ENCODE peak calls at places on chromosome 4, in ten cellular contexts. One of them, this sample, is unnamed.

GRCh38 chr4:37320518-37321235 is 76.1 kb downstream of the NWD2 start:
- DNase-seq in stomach: no peak
- DNase-seq in vagina: no peak
- DNase-seq in transverse colon: no peak
- DNase-seq in heart left ventricle: no peak
- DNase-seq in ovary: no peak
- DNase-seq in uterus: no peak
- DNase-seq in esophagus squamous epithelium: no peak
- DNase-seq in NB4: no peak
- DNase-seq in GM12891: no peak
- DNase-seq in this sample: no peak

GRCh38 chr4:82710202-82710929 is 88.2 kb downstream of the SCD5 start:
- DNase-seq in uterus: no peak
- DNase-seq in heart left ventricle: no peak
- DNase-seq in transverse colon: no peak
- DNase-seq in GM12891: no peak
- DNase-seq in esophagus squamous epithelium: no peak
- DNase-seq in vagina: no peak
- DNase-seq in ovary: no peak
- DNase-seq in NB4: no peak
- DNase-seq in stomach: no peak
- DNase-seq in this sample: no peak

GRCh38 chr4:144666539-144667175 is 20.7 kb downstream of the HHIP start:
- DNase-seq in vagina: no peak
- DNase-seq in NB4: no peak
- DNase-seq in transverse colon: no peak
- DNase-seq in esophagus squamous epithelium: no peak
- DNase-seq in uterus: no peak
- DNase-seq in heart left ventricle: no peak
- DNase-seq in stomach: no peak
- DNase-seq in GM12891: no peak
- DNase-seq in ovary: no peak
- DNase-seq in this sample: no peak

GRCh38 chr4:4411906-4412305 is 25.0 kb downstream of the NSG1 start:
- DNase-seq in heart left ventricle: no peak
- DNase-seq in vagina: no peak
- DNase-seq in GM12891: no peak
- DNase-seq in NB4: no peak
- DNase-seq in uterus: no peak
- DNase-seq in ovary: no peak
- DNase-seq in esophagus squamous epithelium: no peak
- DNase-seq in transverse colon: no peak
- DNase-seq in stomach: no peak
- DNase-seq in this sample: no peak

GRCh38 chr4:69858683-69859082 is 1.3 kb downstream of the SULT1E1 start:
- DNase-seq in NB4: no peak
- DNase-seq in ovary: no peak
- DNase-seq in uterus: no peak
- DNase-seq in vagina: no peak
- DNase-seq in heart left ventricle: no peak
- DNase-seq in stomach: no peak
- DNase-seq in transverse colon: no peak
- DNase-seq in GM12891: no peak
- DNase-seq in esophagus squamous epithelium: no peak
- DNase-seq in this sample: no peak

GRCh38 chr4:143558286-143558685 is 44.8 kb downstream of the SMARCA5 start:
- DNase-seq in NB4: no peak
- DNase-seq in transverse colon: no peak
- DNase-seq in esophagus squamous epithelium: no peak
- DNase-seq in ovary: no peak
- DNase-seq in vagina: no peak
- DNase-seq in uterus: no peak
- DNase-seq in GM12891: no peak
- DNase-seq in stomach: no peak
- DNase-seq in heart left ventricle: no peak
- DNase-seq in this sample: no peak

GRCh38 chr4:128376303-128376702 is 88.7 kb upstream of the PGRMC2 start:
- DNase-seq in ovary: no peak
- DNase-seq in transverse colon: no peak
- DNase-seq in NB4: no peak
- DNase-seq in vagina: no peak
- DNase-seq in heart left ventricle: no peak
- DNase-seq in esophagus squamous epithelium: no peak
- DNase-seq in uterus: no peak
- DNase-seq in GM12891: no peak
- DNase-seq in stomach: no peak
- DNase-seq in this sample: no peak

GRCh38 chr4:19945979-19946380 is 305.7 kb upstream of the SLIT2 start:
- DNase-seq in GM12891: no peak
- DNase-seq in esophagus squamous epithelium: no peak
- DNase-seq in NB4: peak; percentile 76
- DNase-seq in stomach: no peak
- DNase-seq in vagina: no peak
- DNase-seq in transverse colon: no peak
- DNase-seq in ovary: no peak
- DNase-seq in uterus: no peak
- DNase-seq in heart left ventricle: no peak
- DNase-seq in this sample: no peak

GRCh38 chr4:175633310-175633709 is 178.8 kb downstream of the GPM6A start:
- DNase-seq in transverse colon: no peak
- DNase-seq in uterus: no peak
- DNase-seq in NB4: no peak
- DNase-seq in heart left ventricle: no peak
- DNase-seq in stomach: no peak
- DNase-seq in GM12891: no peak
- DNase-seq in esophagus squamous epithelium: no peak
- DNase-seq in vagina: no peak
- DNase-seq in ovary: no peak
- DNase-seq in this sample: no peak

DNA sequence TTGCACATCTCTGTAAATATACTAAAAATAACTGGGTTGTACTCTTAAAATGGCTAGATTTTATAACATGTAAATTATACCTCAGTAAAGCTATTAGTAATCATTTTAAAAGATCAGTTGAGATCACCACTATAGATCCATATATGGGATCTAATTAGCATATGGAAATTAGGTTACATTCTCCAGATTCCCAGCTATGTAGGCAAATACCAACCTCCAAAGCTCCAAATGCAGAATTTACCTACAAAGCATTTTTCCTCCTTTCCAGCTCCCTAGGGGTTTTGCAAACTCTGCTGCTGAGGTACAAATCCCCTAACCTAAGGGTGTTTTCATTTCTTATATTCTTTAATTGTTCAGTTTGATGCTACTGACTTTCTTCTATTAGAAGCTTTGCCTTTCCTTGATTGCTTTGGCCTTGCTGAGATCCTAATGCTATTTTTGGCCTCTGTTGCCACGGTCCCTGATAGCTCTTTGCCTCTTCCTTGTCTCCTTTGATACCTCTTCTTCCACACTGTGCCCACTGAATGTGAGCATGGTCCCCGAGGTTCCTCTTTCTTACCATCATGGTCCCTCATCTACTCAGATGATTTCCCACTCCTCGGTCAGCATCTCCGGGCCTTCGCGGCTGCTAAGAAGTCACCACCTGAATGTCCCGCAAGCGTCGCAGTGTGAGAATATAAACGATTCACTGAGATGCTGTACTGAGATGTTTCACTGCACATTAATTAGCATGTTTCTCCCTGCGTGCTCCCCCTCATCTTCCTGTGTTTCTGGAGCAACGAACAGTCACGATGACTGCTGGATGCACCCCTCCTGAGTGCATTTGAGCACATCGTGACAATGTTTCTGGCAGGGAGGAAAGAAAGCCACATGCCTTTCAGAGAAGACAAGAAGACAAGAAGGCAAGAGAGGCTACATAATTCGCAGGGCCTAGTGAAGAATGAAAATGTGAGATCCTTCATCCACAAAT is 23.8 kb downstream of the ENPP6 start:
- DNase-seq in GM12891: no peak
- DNase-seq in stomach: no peak
- DNase-seq in heart left ventricle: no peak
- DNase-seq in transverse colon: no peak
- DNase-seq in ovary: no peak
- DNase-seq in esophagus squamous epithelium: no peak
- DNase-seq in vagina: no peak
- DNase-seq in NB4: peak; percentile 32
- DNase-seq in uterus: no peak
- DNase-seq in this sample: no peak
- TF ChIP-seq POLR2A in GM12891: peak; percentile 41
- TF ChIP-seq POLR2A in stomach: no peak
- TF ChIP-seq POLR2A in heart left ventricle: no peak
- TF ChIP-seq POLR2A in transverse colon: no peak
- TF ChIP-seq POLR2A in ovary: no peak
- TF ChIP-seq POLR2A in esophagus squamous epithelium: no peak
- TF ChIP-seq POLR2A in vagina: no peak
- TF ChIP-seq POLR2A in NB4: no peak
- TF ChIP-seq POLR2A in uterus: no peak
- TF ChIP-seq POLR2A in this sample: no peak

DNA sequence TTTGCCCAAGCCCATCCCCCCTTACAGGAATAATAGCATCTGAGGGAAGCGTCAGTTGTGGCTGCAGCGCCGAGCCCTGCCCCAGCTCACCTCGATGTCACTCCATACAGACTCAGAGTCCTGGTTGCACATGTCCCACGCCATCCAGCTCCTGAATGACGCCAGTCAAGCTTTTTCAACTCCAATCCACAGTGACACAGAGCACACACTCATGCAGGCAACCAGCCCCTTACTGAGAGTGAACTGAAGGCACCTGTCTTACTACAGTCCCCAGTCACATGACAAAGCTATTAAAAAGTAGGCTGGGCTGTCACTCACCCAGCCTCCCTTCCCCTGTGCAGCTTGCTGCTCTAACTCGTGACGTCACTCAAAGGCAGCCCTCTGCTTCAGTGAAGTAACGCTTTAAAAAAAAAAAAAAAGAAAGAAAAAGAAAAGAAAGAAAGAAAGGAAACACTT is at the start of gene PPARGC1A:
- DNase-seq in ovary: peak; percentile 13
- DNase-seq in GM12891: no peak
- DNase-seq in stomach: peak; percentile 70
- DNase-seq in NB4: peak; percentile 26
- DNase-seq in heart left ventricle: peak; percentile 79
- DNase-seq in transverse colon: peak; percentile 81
- DNase-seq in uterus: peak; percentile 51
- DNase-seq in esophagus squamous epithelium: no peak
- DNase-seq in vagina: no peak
- DNase-seq in this sample: no peak
- TF ChIP-seq POLR2A in ovary: no peak
- TF ChIP-seq POLR2A in GM12891: no peak
- TF ChIP-seq POLR2A in stomach: peak; percentile 30
- TF ChIP-seq POLR2A in NB4: no peak
- TF ChIP-seq POLR2A in heart left ventricle: no peak
- TF ChIP-seq POLR2A in transverse colon: peak; percentile 95
- TF ChIP-seq POLR2A in uterus: no peak
- TF ChIP-seq POLR2A in esophagus squamous epithelium: peak; percentile 25
- TF ChIP-seq POLR2A in vagina: no peak
- TF ChIP-seq POLR2A in this sample: no peak

GRCh38 chr4:178080312-178080711 is 638.1 kb upstream of the AGA start:
- DNase-seq in transverse colon: no peak
- DNase-seq in uterus: no peak
- DNase-seq in NB4: no peak
- DNase-seq in GM12891: no peak
- DNase-seq in esophagus squamous epithelium: no peak
- DNase-seq in vagina: no peak
- DNase-seq in heart left ventricle: no peak
- DNase-seq in stomach: no peak
- DNase-seq in ovary: no peak
- DNase-seq in this sample: no peak
- TF ChIP-seq POLR2A in transverse colon: no peak
- TF ChIP-seq POLR2A in uterus: no peak
- TF ChIP-seq POLR2A in NB4: no peak
- TF ChIP-seq POLR2A in GM12891: no peak
- TF ChIP-seq POLR2A in esophagus squamous epithelium: no peak
- TF ChIP-seq POLR2A in vagina: no peak
- TF ChIP-seq POLR2A in heart left ventricle: no peak
- TF ChIP-seq POLR2A in stomach: no peak
- TF ChIP-seq POLR2A in ovary: no peak
- TF ChIP-seq POLR2A in this sample: no peak

GRCh38 chr4:38660838-38661237 is 3.2 kb upstream of the KLF3 start:
- DNase-seq in GM12891: no peak
- DNase-seq in stomach: no peak
- DNase-seq in transverse colon: no peak
- DNase-seq in esophagus squamous epithelium: no peak
- DNase-seq in vagina: no peak
- DNase-seq in heart left ventricle: no peak
- DNase-seq in uterus: no peak
- DNase-seq in NB4: no peak
- DNase-seq in ovary: no peak
- DNase-seq in this sample: no peak

GRCh38 chr4:38663801-38664703 is at the start of gene KLF3:
- DNase-seq in transverse colon: peak; percentile 96
- DNase-seq in uterus: peak; percentile 93
- DNase-seq in vagina: no peak
- DNase-seq in stomach: peak; percentile 96
- DNase-seq in GM12891: peak; percentile 70
- DNase-seq in ovary: peak; percentile 92
- DNase-seq in NB4: peak; percentile 91
- DNase-seq in esophagus squamous epithelium: peak; percentile 70
- DNase-seq in heart left ventricle: peak; percentile 95
- DNase-seq in this sample: peak; percentile 89

GRCh38 chr4:38664704-38665401 is 854 bp downstream of the KLF3 start:
- DNase-seq in NB4: peak; percentile 74
- DNase-seq in vagina: no peak
- DNase-seq in heart left ventricle: peak; percentile 66
- DNase-seq in GM12891: no peak
- DNase-seq in stomach: peak; percentile 69
- DNase-seq in esophagus squamous epithelium: no peak
- DNase-seq in uterus: peak; percentile 71
- DNase-seq in transverse colon: peak; percentile 72
- DNase-seq in ovary: peak; percentile 81
- DNase-seq in this sample: peak; percentile 60

GRCh38 chr4:38661371-38661770 is 2.6 kb upstream of the KLF3 start:
- DNase-seq in stomach: no peak
- DNase-seq in heart left ventricle: no peak
- DNase-seq in ovary: no peak
- DNase-seq in transverse colon: no peak
- DNase-seq in GM12891: no peak
- DNase-seq in esophagus squamous epithelium: no peak
- DNase-seq in uterus: no peak
- DNase-seq in vagina: no peak
- DNase-seq in NB4: no peak
- DNase-seq in this sample: no peak

DNA sequence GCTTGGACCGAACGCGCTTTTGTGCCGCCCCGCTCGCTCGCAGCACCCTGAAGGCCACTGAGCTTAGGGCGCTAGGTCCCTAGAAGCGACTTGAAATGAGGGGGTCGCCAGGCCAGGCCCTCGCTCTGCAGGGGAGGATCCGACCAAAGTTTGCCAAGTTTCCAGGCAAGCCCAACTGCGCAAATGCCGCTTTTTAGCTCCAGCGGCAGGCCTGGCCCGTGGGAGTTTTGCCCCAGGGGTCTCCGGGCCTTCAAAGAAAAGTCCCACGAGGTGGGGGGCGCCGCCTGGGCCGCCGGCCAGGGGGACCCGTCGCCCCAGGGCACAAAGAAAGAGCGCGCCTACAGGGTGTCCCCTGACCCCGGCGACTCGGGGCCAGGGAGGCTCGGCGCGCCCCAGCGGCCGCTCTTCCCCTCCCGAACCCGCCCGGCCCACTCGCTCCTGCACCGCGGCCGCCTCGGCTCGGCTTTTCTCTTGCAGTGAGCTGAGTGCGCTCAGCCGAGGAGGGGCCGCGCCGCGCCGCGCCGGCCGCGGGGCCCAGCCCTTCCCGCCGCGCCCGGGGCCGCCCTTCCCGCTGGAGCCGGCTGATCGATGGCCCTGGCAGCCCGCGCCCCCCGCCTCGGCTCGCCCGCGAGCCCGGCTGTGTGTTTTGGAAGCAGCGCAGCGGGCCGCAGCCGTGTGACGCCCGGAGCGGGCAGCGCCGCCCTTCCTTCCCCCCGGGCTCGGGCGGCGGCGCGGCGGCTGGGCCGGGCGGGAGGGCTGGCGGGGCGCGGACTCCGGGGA is 788 bp upstream of the KLF3 start:
- DNase-seq in transverse colon: no peak
- DNase-seq in vagina: no peak
- DNase-seq in GM12891: peak; percentile 67
- DNase-seq in stomach: peak; percentile 34
- DNase-seq in uterus: peak; percentile 53
- DNase-seq in esophagus squamous epithelium: peak; percentile 50
- DNase-seq in NB4: peak; percentile 85
- DNase-seq in ovary: peak; percentile 64
- DNase-seq in heart left ventricle: no peak
- DNase-seq in this sample: no peak
- TF ChIP-seq POLR2A in transverse colon: peak; percentile 67
- TF ChIP-seq POLR2A in vagina: peak; percentile 86
- TF ChIP-seq POLR2A in GM12891: no peak
- TF ChIP-seq POLR2A in stomach: no peak
- TF ChIP-seq POLR2A in uterus: peak; percentile 62
- TF ChIP-seq POLR2A in esophagus squamous epithelium: peak; percentile 56
- TF ChIP-seq POLR2A in NB4: peak; percentile 28
- TF ChIP-seq POLR2A in ovary: peak; percentile 66
- TF ChIP-seq POLR2A in heart left ventricle: no peak
- TF ChIP-seq POLR2A in this sample: no peak

This sample was measured in breast epithelium.